ENCODE peak calls at places on chromosomes 11 and 22, in seven cellular contexts. W is neuronal stem cell, Y is H9, J is IMR-90, X is mesenchymal stem cell, O is trophoblast cell, A is H1. Z is an unnamed sample.
A peak's percentile ranks its signal among the peaks of the same experiment; 100 is the strongest.

GRCh38 chr11:19777342-19778102 is 64.9 kb downstream of the NAV2 start:
- DNase-seq in W (no peak), Y (peak; percentile 41), X (peak; percentile 61), O (peak; percentile 46), J (peak; percentile 84), A (no peak), Z (peak; percentile 76)

GRCh38 chr22:22939537-22940368 is 52.1 kb downstream of the IGLL5 start:
- DNase-seq in W (no peak), J (no peak), X (no peak), A (no peak), Y (no peak), O (no peak), Z (no peak)

GRCh38 chr22:27163162-27164137 is 506.1 kb downstream of the MIAT start:
- DNase-seq in J (no peak), O (no peak), X (no peak), Y (no peak), W (no peak), A (no peak), Z (no peak)

GRCh38 chr11:30605036-30605435 is 18.9 kb upstream of the MPPED2 start:
- DNase-seq in X (no peak), J (no peak), Y (no peak), A (no peak), W (no peak), O (no peak), Z (no peak)

GRCh38 chr11:23732026-23732425 is 764.8 kb upstream of the LUZP2 start:
- DNase-seq in O (no peak), J (peak; percentile 65), W (no peak), Y (no peak), X (peak; percentile 55), A (no peak), Z (peak; percentile 47)

GRCh38 chr22:43658823-43659222 is 153.3 kb downstream of the EFCAB6 start:
- DNase-seq in X (no peak), W (no peak), A (peak; percentile 19), Y (no peak), J (no peak), O (no peak), Z (peak; percentile 52)

GRCh38 chr22:21612858-21613257 is 17.0 kb downstream of the YDJC start:
- DNase-seq in J (no peak), W (no peak), Y (no peak), A (no peak), O (no peak), X (no peak), Z (no peak)

GRCh38 chr11:117840881-117841581 is 16.5 kb upstream of the FXYD2 start:
- DNase-seq in J (no peak), A (no peak), W (no peak), O (no peak), X (no peak), Y (no peak), Z (no peak)

GRCh38 chr11:120217941-120218694 is 7.3 kb downstream of the OAF start:
- DNase-seq in Y (no peak), A (no peak), W (no peak), J (no peak), O (no peak), X (no peak), Z (no peak)

GRCh38 chr11:110797453-110797852 is 85.2 kb upstream of the ARHGAP20 start:
- DNase-seq in W (no peak), X (no peak), A (no peak), J (peak; percentile 46), Y (no peak), O (no peak), Z (no peak)

GRCh38 chr22:29359469-29359868 is 28.9 kb downstream of the AP1B1 start:
- DNase-seq in A (no peak), O (peak; percentile 47), X (peak; percentile 70), W (no peak), J (peak; percentile 53), Y (peak; percentile 69), Z (peak; percentile 67)

GRCh38 chr22:46580940-46581579 is 39.1 kb upstream of the GRAMD4 start:
- DNase-seq in W (no peak), A (no peak), O (no peak), X (no peak), J (no peak), Y (no peak), Z (no peak)

GRCh38 chr11:65861165-65861505 is 902 bp downstream of the MUS81 start:
- DNase-seq in A (no peak), J (no peak), O (no peak), Y (no peak), W (no peak), X (no peak), Z (no peak)

GRCh38 chr11:92383430-92383829 is 158.8 kb downstream of the FAT3 start:
- DNase-seq in W (no peak), O (peak; percentile 88), J (peak; percentile 54), X (peak; percentile 33), A (no peak), Y (no peak), Z (peak; percentile 84)

GRCh38 chr11:47523491-47524199 is 29.3 kb downstream of the CELF1 start:
- DNase-seq in A (no peak), Y (no peak), O (no peak), J (peak; percentile 87), W (no peak), X (peak; percentile 92), Z (peak; percentile 74)

GRCh38 chr11:47606731-47607130 is 12.5 kb upstream of the C1QTNF4 start:
- DNase-seq in W (no peak), A (no peak), Y (no peak), O (no peak), J (peak; percentile 24), X (peak; percentile 67), Z (peak; percentile 35)

GRCh38 chr11:11742486-11742885 is 99.3 kb upstream of the USP47 start:
- DNase-seq in J (no peak), O (no peak), A (no peak), Y (no peak), W (no peak), X (no peak), Z (no peak)

GRCh38 chr11:57616595-57616994 is 19.1 kb downstream of the SERPING1 start:
- DNase-seq in J (no peak), Y (no peak), A (no peak), X (no peak), O (no peak), W (no peak), Z (no peak)

GRCh38 chr22:33921576-33922181 is 1.4 kb upstream of the LARGE1 start:
- DNase-seq in J (peak; percentile 60), X (peak; percentile 83), A (no peak), Y (peak; percentile 88), O (no peak), W (peak; percentile 86), Z (peak; percentile 82)

GRCh38 chr22:32348031-32348611 is 9.5 kb upstream of the RFPL3 start:
- DNase-seq in Y (no peak), A (no peak), O (no peak), X (no peak), W (no peak), J (no peak), Z (no peak)
- H2BK5ac ChIP-seq in Y (no peak overlapping the region), A (no peak overlapping the region), O (no peak overlapping the region), X (no peak overlapping the region), W (peak overlapping the region; percentile 53), J (no peak overlapping the region), Z (no peak overlapping the region)

GRCh38 chr11:116272181-116272789 is 500.5 kb downstream of the BUD13 start:
- DNase-seq in X (no peak), Y (no peak), J (no peak), O (no peak), A (no peak), W (no peak), Z (peak; percentile 36)

GRCh38 chr11:116281173-116282160 is 491.3 kb downstream of the BUD13 start:
- DNase-seq in A (no peak), W (no peak), X (no peak), O (no peak), Y (no peak), J (no peak), Z (peak; percentile 49)

GRCh38 chr11:116275634-116276033 is 497.2 kb downstream of the BUD13 start:
- DNase-seq in W (no peak), X (peak; percentile 1), J (no peak), A (no peak), O (no peak), Y (no peak), Z (peak; percentile 60)

GRCh38 chr11:116278076-116278475 is 494.7 kb downstream of the BUD13 start:
- DNase-seq in W (no peak), A (no peak), Y (no peak), X (no peak), J (no peak), O (no peak), Z (no peak)

DNA sequence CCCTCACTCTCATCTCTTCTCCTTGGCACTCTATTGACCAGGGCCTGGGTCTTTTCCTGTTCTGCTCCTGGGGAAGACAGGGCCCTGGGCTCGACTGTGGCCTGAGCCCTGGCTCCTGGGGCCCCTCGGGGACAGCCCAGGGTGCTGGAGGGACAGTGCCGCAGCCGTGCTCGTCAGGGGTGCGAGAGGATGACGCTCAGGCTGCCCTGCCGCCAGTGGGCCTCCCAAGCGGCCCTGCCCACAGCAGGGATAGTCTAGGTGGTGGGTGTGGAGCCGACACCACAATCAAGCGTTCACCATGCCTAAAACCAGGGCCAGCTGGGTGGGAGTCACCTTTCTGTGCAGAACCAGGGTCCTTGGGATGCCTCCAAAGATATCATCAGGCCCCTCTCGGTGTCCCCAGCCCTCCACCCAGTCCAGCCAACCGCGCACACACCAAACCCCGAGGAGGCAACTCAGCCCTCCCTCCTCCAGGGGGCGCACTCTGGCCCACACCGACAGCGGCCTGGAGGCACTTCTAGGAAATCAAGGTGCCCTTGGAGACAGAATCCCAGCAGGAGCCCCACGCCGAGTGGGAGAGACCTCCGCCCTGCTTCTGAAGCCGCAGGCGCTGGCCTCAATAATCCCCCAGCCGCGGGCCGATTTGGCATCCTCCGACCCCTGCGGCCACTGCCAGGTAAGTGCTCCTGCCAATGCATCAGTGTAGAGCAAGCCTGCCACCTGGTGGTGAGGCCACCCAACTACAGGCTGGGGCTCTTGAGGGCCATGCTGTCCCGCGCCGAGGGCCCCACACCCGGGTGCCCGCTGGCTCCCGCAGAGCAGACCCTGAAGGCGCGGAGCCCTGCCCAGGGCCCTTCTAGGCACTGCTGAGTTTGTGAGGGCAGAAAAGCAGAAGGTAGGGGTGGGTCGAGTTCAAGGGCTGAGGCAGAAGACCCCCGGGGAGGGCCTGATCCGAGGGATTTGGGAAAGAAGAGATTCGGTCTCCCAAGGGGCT is 496.4 kb downstream of the BUD13 start:
- DNase-seq in X (peak; percentile 34), Y (peak; percentile 94), O (peak; percentile 84), W (peak; percentile 86), A (peak; percentile 86), J (peak; percentile 30), Z (peak; percentile 91)
- H3K4me2 ChIP-seq in X (peak overlapping the region; percentile 40), Y (peak overlapping the region; percentile 5), O (peak overlapping the region; percentile 59), W (peak overlapping the region; percentile 71), A (peak overlapping the region; percentile 77), J (no peak overlapping the region), Z (peak overlapping the region; percentile 48)

GRCh38 chr11:78516281-78516680 is 58.4 kb downstream of the NARS2 start:
- DNase-seq in Y (no peak), J (no peak), X (no peak), W (no peak), O (no peak), A (no peak), Z (no peak)

GRCh38 chr11:78510025-78510596 is 64.6 kb downstream of the NARS2 start:
- DNase-seq in O (no peak), J (no peak), Y (no peak), X (no peak), W (no peak), A (no peak), Z (no peak)

GRCh38 chr11:78510597-78510996 is 64.1 kb downstream of the NARS2 start:
- DNase-seq in A (no peak), X (no peak), O (no peak), J (no peak), W (no peak), Y (no peak), Z (no peak)

GRCh38 chr11:78514922-78515502 is 59.7 kb downstream of the NARS2 start:
- DNase-seq in O (no peak), W (no peak), Y (no peak), X (peak; percentile 17), J (no peak), A (no peak), Z (no peak)
- H3K18ac ChIP-seq in O (no peak overlapping the region), W (no peak overlapping the region), Y (no peak overlapping the region), X (no peak overlapping the region), J (no peak overlapping the region), A (no peak overlapping the region), Z (no peak overlapping the region)

GRCh38 chr11:108512706-108513105 is 14.5 kb upstream of the POGLUT3 start:
- DNase-seq in Y (no peak), J (no peak), A (no peak), X (no peak), O (no peak), W (no peak), Z (no peak)
- H2BK5ac ChIP-seq in Y (no peak overlapping the region), J (no peak overlapping the region), A (no peak overlapping the region), X (peak overlapping the region; percentile 24), O (no peak overlapping the region), W (no peak overlapping the region), Z (no peak overlapping the region)

Z was measured in mesendoderm.